ENCODE peak calls at places on chromosomes 3 and 15, in four cellular contexts. One of them, this sample, is unnamed.

GRCh38 chr3:98013428-98014349 is 21.4 kb downstream of the GABRR3 start:
- DNase-seq in tibial artery: no peak
- DNase-seq in PC-9: peak; percentile 90
- DNase-seq in H9: no peak
- DNase-seq in this sample: no peak

GRCh38 chr3:53346514-53346913 is 829 bp downstream of the DCP1A start:
- DNase-seq in tibial artery: no peak
- DNase-seq in PC-9: no peak
- DNase-seq in H9: no peak
- DNase-seq in this sample: no peak

GRCh38 chr3:17233398-17233800 is 348.6 kb downstream of the PLCL2 start:
- DNase-seq in tibial artery: no peak
- DNase-seq in PC-9: peak; percentile 69
- DNase-seq in H9: no peak
- DNase-seq in this sample: no peak

GRCh38 chr15:89660556-89660955 is 5.3 kb upstream of the KIF7 start:
- DNase-seq in tibial artery: no peak
- DNase-seq in PC-9: no peak
- DNase-seq in H9: no peak
- DNase-seq in this sample: no peak

GRCh38 chr3:100756441-100756840 is 47.1 kb downstream of the TFG start:
- DNase-seq in tibial artery: no peak
- DNase-seq in PC-9: no peak
- DNase-seq in H9: no peak
- DNase-seq in this sample: no peak

GRCh38 chr3:89227218-89227617 is 119.8 kb downstream of the EPHA3 start:
- DNase-seq in tibial artery: no peak
- DNase-seq in PC-9: no peak
- DNase-seq in H9: no peak
- DNase-seq in this sample: no peak

GRCh38 chr15:69713726-69714559 is 261.3 kb downstream of the RPLP1 start:
- DNase-seq in tibial artery: no peak
- DNase-seq in PC-9: peak; percentile 86
- DNase-seq in H9: no peak
- DNase-seq in this sample: no peak

GRCh38 chr15:45333550-45333949 is 44.8 kb downstream of the GATM start:
- DNase-seq in tibial artery: no peak
- DNase-seq in PC-9: no peak
- DNase-seq in H9: no peak
- DNase-seq in this sample: no peak

GRCh38 chr3:39541917-39542329 is 74.4 kb downstream of the MOBP start:
- DNase-seq in tibial artery: no peak
- DNase-seq in PC-9: no peak
- DNase-seq in H9: no peak
- DNase-seq in this sample: no peak

GRCh38 chr15:63504979-63505841 is 817 bp downstream of the USP3 start:
- DNase-seq in tibial artery: peak; percentile 79
- DNase-seq in PC-9: peak; percentile 48
- DNase-seq in H9: peak; percentile 53
- DNase-seq in this sample: no peak

GRCh38 chr3:160296591-160296990 is 71.4 kb downstream of the C3orf80 start:
- DNase-seq in tibial artery: no peak
- DNase-seq in PC-9: no peak
- DNase-seq in H9: no peak
- DNase-seq in this sample: no peak

GRCh38 chr3:77407454-77407853 is 367.6 kb downstream of the ROBO2 start:
- DNase-seq in tibial artery: no peak
- DNase-seq in PC-9: no peak
- DNase-seq in H9: no peak
- DNase-seq in this sample: no peak

GRCh38 chr15:29156521-29156920 is 113.1 kb downstream of the NSMCE3 start:
- DNase-seq in tibial artery: no peak
- DNase-seq in PC-9: no peak
- DNase-seq in H9: no peak
- DNase-seq in this sample: no peak

GRCh38 chr3:41769106-41769505 is 192.8 kb downstream of the ULK4 start:
- DNase-seq in tibial artery: no peak
- DNase-seq in PC-9: no peak
- DNase-seq in H9: no peak
- DNase-seq in this sample: no peak

GRCh38 chr3:159200176-159200575 is 398.3 kb downstream of the MFSD1 start:
- DNase-seq in tibial artery: no peak
- DNase-seq in PC-9: peak; percentile 86
- DNase-seq in H9: no peak
- DNase-seq in this sample: no peak

GRCh38 chr15:77720617-77721016 is 87.9 kb upstream of the LINGO1 start:
- DNase-seq in tibial artery: no peak
- DNase-seq in PC-9: no peak
- DNase-seq in H9: no peak
- DNase-seq in this sample: no peak

GRCh38 chr15:100005013-100005412 is 271.8 kb upstream of the LYSMD4 start:
- DNase-seq in tibial artery: no peak
- DNase-seq in PC-9: no peak
- DNase-seq in H9: no peak
- DNase-seq in this sample: no peak

GRCh38 chr3:71579934-71580318 is 3.6 kb downstream of the FOXP1 start:
- DNase-seq in tibial artery: no peak
- DNase-seq in PC-9: peak; percentile 46
- DNase-seq in H9: no peak
- DNase-seq in this sample: no peak

GRCh38 chr3:59451800-59452741 is 402.2 kb upstream of the CFAP20DC start:
- DNase-seq in tibial artery: no peak
- DNase-seq in PC-9: no peak
- DNase-seq in H9: no peak
- DNase-seq in this sample: no peak

GRCh38 chr3:45567730-45568172 is 26.8 kb upstream of the LIMD1 start:
- DNase-seq in tibial artery: peak; percentile 63
- DNase-seq in PC-9: no peak
- DNase-seq in H9: no peak
- DNase-seq in this sample: no peak

GRCh38 chr3:32419766-32420137 is 28.1 kb downstream of the CMTM7 start:
- DNase-seq in tibial artery: no peak
- DNase-seq in PC-9: no peak
- DNase-seq in H9: no peak
- DNase-seq in this sample: no peak
- H3K4me1 ChIP-seq in tibial artery: peaks cover 29% of the 10 kb centered on the region
- H3K4me1 ChIP-seq in PC-9: peaks cover 51% of the 10 kb centered on the region
- H3K4me1 ChIP-seq in H9: peaks cover 5% of the 10 kb centered on the region
- H3K4me1 ChIP-seq in this sample: peaks cover 12% of the 10 kb centered on the region

GRCh38 chr3:106160396-106160795 is 291.6 kb upstream of the CBLB start:
- DNase-seq in tibial artery: no peak
- DNase-seq in PC-9: no peak
- DNase-seq in H9: no peak
- DNase-seq in this sample: no peak
- TF ChIP-seq CTCF in tibial artery: no peak
- TF ChIP-seq CTCF in PC-9: no peak
- TF ChIP-seq CTCF in H9: no peak
- TF ChIP-seq CTCF in this sample: no peak

GRCh38 chr15:73174171-73174570 is 121.9 kb downstream of the NEO1 start:
- DNase-seq in tibial artery: no peak
- DNase-seq in PC-9: no peak
- DNase-seq in H9: no peak
- DNase-seq in this sample: no peak
- H3K4me1 ChIP-seq in tibial artery: no peaks in the 10 kb centered on the region
- H3K4me1 ChIP-seq in PC-9: no peaks in the 10 kb centered on the region
- H3K4me1 ChIP-seq in H9: no peaks in the 10 kb centered on the region
- H3K4me1 ChIP-seq in this sample: peaks cover 3% of the 10 kb centered on the region

GRCh38 chr15:85455851-85456250 is 75.4 kb downstream of the AKAP13 start:
- DNase-seq in tibial artery: no peak
- DNase-seq in PC-9: no peak
- DNase-seq in H9: no peak
- DNase-seq in this sample: no peak

GRCh38 chr15:85456798-85457197 is 76.4 kb downstream of the AKAP13 start:
- DNase-seq in tibial artery: no peak
- DNase-seq in PC-9: no peak
- DNase-seq in H9: no peak
- DNase-seq in this sample: no peak

GRCh38 chr15:85452436-85452835 is 72.0 kb downstream of the AKAP13 start:
- DNase-seq in tibial artery: no peak
- DNase-seq in PC-9: no peak
- DNase-seq in H9: no peak
- DNase-seq in this sample: no peak

GRCh38 chr15:85453144-85453872 is 72.9 kb downstream of the AKAP13 start:
- DNase-seq in tibial artery: no peak
- DNase-seq in PC-9: no peak
- DNase-seq in H9: no peak
- DNase-seq in this sample: no peak

DNA sequence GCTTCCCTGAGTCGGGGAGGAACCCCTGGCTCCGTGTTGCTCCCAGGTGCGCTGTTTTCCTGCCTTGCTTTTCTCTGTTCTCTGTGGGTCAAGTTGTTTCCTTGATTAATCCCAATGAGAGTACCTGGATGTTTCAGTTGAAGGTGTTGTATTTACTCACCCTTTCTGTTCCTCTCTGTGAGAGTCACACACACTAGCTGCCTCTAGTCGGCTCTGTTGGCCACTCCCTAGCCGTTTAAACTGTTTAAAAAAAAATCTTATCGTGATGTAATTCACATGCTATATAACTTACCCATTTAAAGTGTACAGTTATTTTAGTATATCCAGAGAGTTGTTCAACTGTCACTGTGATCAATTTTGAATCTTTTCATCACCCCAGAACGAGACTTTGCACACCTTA is 74.0 kb downstream of the AKAP13 start:
- DNase-seq in tibial artery: no peak
- DNase-seq in PC-9: no peak
- DNase-seq in H9: no peak
- DNase-seq in this sample: no peak
- TF ChIP-seq CTCF in tibial artery: no peak
- TF ChIP-seq CTCF in PC-9: no peak
- TF ChIP-seq CTCF in H9: no peak
- TF ChIP-seq CTCF in this sample: no peak

GRCh38 chr15:66767370-66767769 is 65.3 kb downstream of the SMAD6 start:
- DNase-seq in tibial artery: no peak
- DNase-seq in PC-9: no peak
- DNase-seq in H9: no peak
- DNase-seq in this sample: no peak
- H3K4me1 ChIP-seq in tibial artery: peaks cover 55% of the 10 kb centered on the region
- H3K4me1 ChIP-seq in PC-9: peaks cover 79% of the 10 kb centered on the region
- H3K4me1 ChIP-seq in H9: peaks cover 3% of the 10 kb centered on the region
- H3K4me1 ChIP-seq in this sample: peaks cover 22% of the 10 kb centered on the region